ENCODE peak calls at places on chromosomes 4 and X, in ten cellular contexts. S is GM23338; A is T-helper 2 cell; Y is osteocyte; Z is NCI-H187 treated with DMSO at 0.1 percent for 48 hours; K is hypothalamus; W is AG10803; V is GM12891; G is activated T-cell treated with anti-CD3 and anti-CD28 coated beads for 1 hour; E is activated naive CD8-positive, alpha-beta T cell treated with anti-CD3 and anti-CD28 coated beads, Interleukin-2, amount 50 U/mL, for 24 hours. X is an unnamed sample.

GRCh38 chr4:170242471-170242870 is 152.7 kb upstream of the AADAT start:
- DNase-seq in Y (no peak), G (no peak), W (peak), E (no peak), Z (no peak), V (no peak), A (no peak), K (no peak), S (no peak), X (no peak)

GRCh38 chr4:97923096-97923495 is 220.2 kb downstream of the STPG2 start:
- DNase-seq in V (no peak), W (no peak), K (no peak), Y (no peak), E (no peak), Z (no peak), S (no peak), A (no peak), G (no peak), X (no peak)

GRCh38 chrX:56783450-56783831 is 54.4 kb downstream of the NBDY start:
- DNase-seq in E (no peak), Z (no peak), V (no peak), Y (no peak), A (no peak), K (no peak), G (no peak), W (no peak), S (peak), X (no peak)

GRCh38 chr4:20283039-20283438 is 31.3 kb downstream of the SLIT2 start:
- DNase-seq in A (no peak), Z (no peak), V (no peak), E (no peak), K (no peak), G (no peak), W (no peak), Y (no peak), S (peak), X (peak)

GRCh38 chr4:24999392-25000104 is 31.2 kb downstream of the LGI2 start:
- DNase-seq in E (no peak), G (no peak), V (no peak), K (no peak), S (peak), A (no peak), W (no peak), Z (no peak), Y (no peak), X (no peak)

GRCh38 chrX:153725832-153726285 is 1.2 kb downstream of the ABCD1 start:
- DNase-seq in K (no peak), A (no peak), G (no peak), E (no peak), Y (no peak), W (no peak), Z (no peak), S (no peak), V (no peak), X (no peak)

GRCh38 chr4:159396151-159396550 is 293.3 kb downstream of the RAPGEF2 start:
- DNase-seq in G (no peak), Y (no peak), S (no peak), V (no peak), E (no peak), Z (no peak), W (no peak), K (no peak), A (no peak), X (no peak)

GRCh38 chr4:19382993-19383392 is 868.7 kb upstream of the SLIT2 start:
- DNase-seq in S (no peak), V (no peak), E (no peak), W (peak), A (no peak), Z (no peak), K (no peak), G (no peak), Y (no peak), X (no peak)

GRCh38 chr4:94757192-94758140 is at the start of gene BMPR1B:
- DNase-seq in Y (no peak), E (peak), K (peak), Z (no peak), V (no peak), W (peak), A (no peak), S (peak), G (no peak), X (peak)

GRCh38 chr4:54230479-54231418 is 1.7 kb downstream of the PDGFRA start:
- DNase-seq in A (no peak), W (peak), V (no peak), S (peak), G (no peak), E (no peak), Z (no peak), K (no peak), Y (no peak), X (no peak)

GRCh38 chr4:169085015-169085414 is 75.0 kb upstream of the CBR4 start:
- DNase-seq in S (no peak), W (no peak), Z (no peak), V (no peak), G (no peak), K (no peak), Y (peak), A (no peak), E (no peak), X (no peak)

GRCh38 chrX:68867458-68868166 is 38.8 kb downstream of the EFNB1 start:
- DNase-seq in A (no peak), S (no peak), G (no peak), V (no peak), E (no peak), Z (no peak), Y (no peak), K (no peak), W (no peak), X (no peak)

GRCh38 chr4:77695769-77696168 is 90.1 kb downstream of the CXCL13 start:
- DNase-seq in Y (no peak), A (no peak), W (peak), E (no peak), K (no peak), S (no peak), V (no peak), G (no peak), Z (no peak), X (peak)

GRCh38 chrX:25721564-25721963 is 416.6 kb upstream of the MAGEB18 start:
- DNase-seq in G (no peak), W (peak), Z (no peak), K (no peak), V (no peak), Y (no peak), A (no peak), E (no peak), S (peak), X (no peak)

GRCh38 chr4:137474711-137475301 is 57.5 kb downstream of the PCDH18 start:
- DNase-seq in E (no peak), Z (no peak), Y (no peak), V (no peak), G (no peak), S (no peak), K (no peak), W (peak), A (no peak), X (no peak)

GRCh38 chrX:101977091-101977490 is 45.3 kb upstream of the ZMAT1 start:
- DNase-seq in A (no peak), S (no peak), Z (no peak), E (no peak), W (peak), K (no peak), Y (no peak), V (no peak), G (no peak), X (no peak)

GRCh38 chrX:112822892-112823291 is 17.7 kb downstream of the AMOT start:
- DNase-seq in Y (no peak), V (no peak), A (no peak), W (no peak), G (no peak), S (peak), K (no peak), E (no peak), Z (no peak), X (no peak)

GRCh38 chr4:165651901-165652300 is 221.1 kb upstream of the TLL1 start:
- DNase-seq in V (no peak), W (no peak), G (no peak), Z (no peak), K (no peak), A (no peak), S (no peak), E (no peak), Y (no peak), X (no peak)

GRCh38 chr4:15585331-15585730 is 69.8 kb downstream of the FBXL5 start:
- DNase-seq in A (no peak), S (no peak), E (no peak), G (no peak), Y (no peak), W (no peak), V (no peak), K (no peak), Z (no peak), X (no peak)

GRCh38 chr4:130753926-130754325 is 1658.0 kb downstream of the C4orf33 start:
- DNase-seq in K (no peak), E (no peak), Z (no peak), G (no peak), S (no peak), W (no peak), V (no peak), A (no peak), Y (no peak), X (no peak)

GRCh38 chr4:150570123-150570522 is 11.8 kb upstream of the MAB21L2 start:
- DNase-seq in W (no peak), Y (no peak), S (no peak), Z (no peak), V (no peak), K (no peak), A (no peak), G (no peak), E (no peak), X (no peak)

GRCh38 chr4:103193457-103193856 is 4.7 kb downstream of the CENPE start:
- DNase-seq in A (no peak), E (no peak), S (no peak), W (no peak), Z (no peak), G (no peak), Y (no peak), V (no peak), K (no peak), X (no peak)

GRCh38 chr4:111187108-111187507 is 564.2 kb upstream of the PITX2 start:
- DNase-seq in A (no peak), K (no peak), Y (no peak), G (no peak), W (no peak), E (no peak), Z (no peak), V (no peak), S (no peak), X (no peak)

GRCh38 chrX:50941638-50942037 is 31.1 kb downstream of the BMP15 start:
- DNase-seq in A (no peak), Y (no peak), W (no peak), Z (no peak), S (peak), V (no peak), K (no peak), E (peak), G (no peak), X (no peak)

GRCh38 chrX:37686348-37686736 is 751 bp downstream of the XK start:
- DNase-seq in K (no peak), Z (no peak), E (no peak), A (no peak), S (no peak), W (no peak), V (no peak), G (no peak), Y (no peak), X (no peak)

GRCh38 chr4:122305853-122306252 is 73.0 kb upstream of the ADAD1 start:
- DNase-seq in Z (no peak), G (no peak), W (no peak), Y (no peak), S (no peak), A (no peak), E (no peak), V (no peak), K (no peak), X (no peak)

GRCh38 chr4:181662383-181662782 is 580.8 kb upstream of the TENM3 start:
- DNase-seq in A (no peak), W (peak), Z (no peak), E (no peak), Y (no peak), G (no peak), V (no peak), S (no peak), K (no peak), X (no peak)

GRCh38 chrX:53086464-53086863 is 4.3 kb downstream of the TSPYL2 start:
- DNase-seq in W (no peak), A (no peak), S (no peak), Y (no peak), Z (no peak), K (no peak), V (no peak), E (no peak), G (no peak), X (no peak)

GRCh38 chrX:20364238-20364637 is 97.5 kb upstream of the RPS6KA3 start:
- DNase-seq in Y (no peak), K (no peak), G (no peak), Z (no peak), V (no peak), W (no peak), A (no peak), S (no peak), E (no peak), X (no peak)

GRCh38 chr4:149835280-149835679 is 19.6 kb upstream of the IQCM start:
- DNase-seq in Y (no peak), E (no peak), Z (no peak), G (no peak), A (no peak), K (no peak), W (no peak), V (no peak), S (peak), X (no peak)

GRCh38 chrX:12013220-12013619 is 125.1 kb upstream of the FRMPD4 start:
- DNase-seq in W (peak), A (no peak), E (no peak), G (no peak), V (no peak), K (no peak), S (no peak), Z (no peak), Y (no peak), X (no peak)

GRCh38 chr4:183333983-183334382 is 11.8 kb upstream of the CLDN24 start:
- DNase-seq in Z (no peak), S (no peak), Y (peak), W (no peak), E (no peak), A (no peak), V (no peak), G (no peak), K (no peak), X (no peak)

GRCh38 chrX:46649421-46650260 is 76.1 kb downstream of the CHST7 start:
- DNase-seq in E (no peak), A (no peak), K (peak), Y (no peak), Z (no peak), S (peak), V (no peak), W (peak), G (no peak), X (peak)

GRCh38 chr4:94570558-94570957 is 118.8 kb downstream of the PDLIM5 start:
- DNase-seq in V (no peak), S (no peak), E (no peak), A (no peak), Z (no peak), K (no peak), W (no peak), Y (no peak), G (no peak), X (no peak)

GRCh38 chrX:115892787-115893671 is 277.5 kb upstream of the AGTR2 start:
- DNase-seq in W (no peak), E (no peak), K (peak), G (no peak), S (peak), A (no peak), V (no peak), Y (peak), Z (peak), X (peak)

GRCh38 chr4:15870079-15870478 is 68.5 kb downstream of the FGFBP1 start:
- DNase-seq in Y (no peak), G (no peak), W (no peak), E (no peak), K (no peak), Z (no peak), V (no peak), S (no peak), A (no peak), X (no peak)

GRCh38 chrX:74119016-74119910 is 184.7 kb upstream of the ZCCHC13 start:
- DNase-seq in Z (no peak), A (no peak), W (peak), Y (no peak), V (no peak), S (no peak), E (no peak), G (no peak), K (no peak), X (no peak)

GRCh38 chr4:169116270-169116901 is 106.3 kb upstream of the CBR4 start:
- DNase-seq in Z (no peak), G (no peak), K (peak), A (no peak), V (no peak), E (no peak), S (no peak), Y (no peak), W (no peak), X (no peak)

GRCh38 chr4:73713650-73714049 is 26.7 kb upstream of the CXCL8 start:
- DNase-seq in K (no peak), S (no peak), G (no peak), V (no peak), A (no peak), W (no peak), Z (no peak), E (no peak), Y (no peak), X (no peak)